ENCODE peak calls at places on chromosomes 13 and 19, in eight cellular contexts. One of them, this sample, is unnamed.

GRCh38 chr19:1063030-1063908 is 3.7 kb upstream of the ARHGAP45 start:
- DNase-seq in H9: no peak
- DNase-seq in mammary epithelial cell: no peak
- DNase-seq in Peyer's patch: no peak
- DNase-seq in astrocyte of the cerebellum: no peak
- DNase-seq in GM12864: peak
- DNase-seq in HFF-Myc: no peak
- DNase-seq in choroid plexus epithelial cell: no peak
- DNase-seq in this sample: peak

GRCh38 chr19:30229524-30230174 is 142.5 kb upstream of the ZNF536 start:
- DNase-seq in mammary epithelial cell: no peak
- DNase-seq in Peyer's patch: no peak
- DNase-seq in choroid plexus epithelial cell: no peak
- DNase-seq in GM12864: no peak
- DNase-seq in astrocyte of the cerebellum: no peak
- DNase-seq in H9: no peak
- DNase-seq in HFF-Myc: no peak
- DNase-seq in this sample: no peak

GRCh38 chr19:3073931-3074595 is 11.8 kb upstream of the TLE5 start:
- DNase-seq in HFF-Myc: no peak
- DNase-seq in astrocyte of the cerebellum: no peak
- DNase-seq in H9: no peak
- DNase-seq in mammary epithelial cell: no peak
- DNase-seq in choroid plexus epithelial cell: peak
- DNase-seq in GM12864: no peak
- DNase-seq in Peyer's patch: peak
- DNase-seq in this sample: peak

GRCh38 chr13:108276060-108276459 is 6.5 kb downstream of the TNFSF13B start:
- DNase-seq in HFF-Myc: no peak
- DNase-seq in mammary epithelial cell: no peak
- DNase-seq in GM12864: no peak
- DNase-seq in choroid plexus epithelial cell: peak
- DNase-seq in astrocyte of the cerebellum: no peak
- DNase-seq in Peyer's patch: no peak
- DNase-seq in H9: no peak
- DNase-seq in this sample: no peak

GRCh38 chr13:28047784-28048388 is 52.5 kb downstream of the FLT3 start:
- DNase-seq in astrocyte of the cerebellum: no peak
- DNase-seq in mammary epithelial cell: peak
- DNase-seq in choroid plexus epithelial cell: peak
- DNase-seq in GM12864: peak
- DNase-seq in Peyer's patch: no peak
- DNase-seq in HFF-Myc: no peak
- DNase-seq in H9: no peak
- DNase-seq in this sample: no peak

GRCh38 chr13:66530158-66530557 is 700.0 kb downstream of the PCDH9 start:
- DNase-seq in choroid plexus epithelial cell: no peak
- DNase-seq in astrocyte of the cerebellum: no peak
- DNase-seq in GM12864: no peak
- DNase-seq in mammary epithelial cell: no peak
- DNase-seq in HFF-Myc: no peak
- DNase-seq in Peyer's patch: no peak
- DNase-seq in H9: no peak
- DNase-seq in this sample: no peak

GRCh38 chr19:52007436-52007804 is 591 bp downstream of the ZNF615 start:
- DNase-seq in Peyer's patch: no peak
- DNase-seq in GM12864: no peak
- DNase-seq in H9: peak
- DNase-seq in HFF-Myc: no peak
- DNase-seq in mammary epithelial cell: no peak
- DNase-seq in choroid plexus epithelial cell: peak
- DNase-seq in astrocyte of the cerebellum: no peak
- DNase-seq in this sample: no peak

GRCh38 chr13:70324519-70324918 is 216.3 kb upstream of the KLHL1 start:
- DNase-seq in GM12864: no peak
- DNase-seq in mammary epithelial cell: no peak
- DNase-seq in HFF-Myc: no peak
- DNase-seq in H9: no peak
- DNase-seq in astrocyte of the cerebellum: no peak
- DNase-seq in choroid plexus epithelial cell: no peak
- DNase-seq in Peyer's patch: no peak
- DNase-seq in this sample: no peak

DNA sequence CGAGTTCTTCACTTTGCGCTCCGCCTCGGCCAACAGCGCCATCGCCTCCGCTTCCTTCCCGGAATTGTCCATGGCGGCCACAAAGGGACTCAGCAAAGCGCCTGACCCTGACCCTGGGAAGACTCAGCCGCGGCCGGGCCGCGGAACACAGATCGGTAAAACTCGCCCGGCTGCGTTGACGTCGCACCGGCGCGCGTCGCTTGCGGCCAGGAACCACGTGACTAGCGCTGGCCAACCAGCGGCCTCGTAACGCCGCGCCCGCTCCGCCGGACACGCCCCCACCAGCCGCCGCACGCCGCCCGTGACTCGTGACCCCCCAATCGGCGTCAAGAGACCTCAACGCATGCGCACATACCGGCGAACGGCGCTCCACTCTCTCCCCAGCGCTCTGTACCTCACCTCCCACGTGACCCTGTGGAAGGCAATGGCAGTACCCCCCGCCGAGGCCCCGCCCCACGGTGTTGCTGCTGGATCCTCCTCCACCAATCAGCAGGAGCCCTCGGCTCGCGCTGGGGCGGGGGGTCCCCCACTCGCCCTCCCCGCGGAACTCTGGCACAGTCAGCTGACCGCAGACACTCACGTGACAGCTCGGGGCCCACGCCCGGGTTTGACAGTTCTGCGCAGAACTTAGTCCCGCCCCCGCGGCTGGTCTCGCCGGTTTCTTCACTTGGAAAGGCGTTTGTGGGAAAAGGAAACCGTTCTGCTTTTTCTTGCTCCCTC is at the start of gene NAPA:
- DNase-seq in Peyer's patch: peak
- DNase-seq in choroid plexus epithelial cell: peak
- DNase-seq in GM12864: peak
- DNase-seq in astrocyte of the cerebellum: peak
- DNase-seq in HFF-Myc: peak
- DNase-seq in mammary epithelial cell: peak
- DNase-seq in H9: peak
- DNase-seq in this sample: peak
- TF ChIP-seq CTCF in Peyer's patch: no peak
- TF ChIP-seq CTCF in choroid plexus epithelial cell: no peak
- TF ChIP-seq CTCF in GM12864: no peak
- TF ChIP-seq CTCF in astrocyte of the cerebellum: no peak
- TF ChIP-seq CTCF in HFF-Myc: no peak
- TF ChIP-seq CTCF in mammary epithelial cell: no peak
- TF ChIP-seq CTCF in H9: no peak
- TF ChIP-seq CTCF in this sample: no peak

DNA sequence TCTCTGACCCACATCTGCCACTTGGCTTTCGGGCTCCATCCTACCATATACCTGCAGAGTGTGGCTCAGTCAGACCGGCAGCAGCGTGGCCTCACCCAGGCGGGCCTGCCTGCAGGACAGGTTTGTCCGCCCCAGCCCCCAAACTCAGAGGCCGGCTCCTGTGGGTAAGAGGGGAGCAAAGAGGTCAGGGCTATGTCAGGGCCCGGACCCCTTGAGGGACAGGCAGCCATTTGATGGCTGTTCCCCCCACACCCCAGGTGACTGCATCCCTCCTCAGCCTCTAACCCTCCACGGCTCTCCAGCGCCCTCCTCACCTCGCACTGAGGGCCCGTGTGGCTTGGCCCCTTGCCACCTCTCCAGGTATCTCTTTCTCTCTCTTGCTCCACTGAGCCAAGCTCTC is 12.3 kb upstream of the ZBTB32 start:
- DNase-seq in HFF-Myc: no peak
- DNase-seq in mammary epithelial cell: no peak
- DNase-seq in H9: no peak
- DNase-seq in Peyer's patch: no peak
- DNase-seq in astrocyte of the cerebellum: no peak
- DNase-seq in choroid plexus epithelial cell: no peak
- DNase-seq in GM12864: no peak
- DNase-seq in this sample: no peak
- TF ChIP-seq CTCF in HFF-Myc: no peak
- TF ChIP-seq CTCF in mammary epithelial cell: no peak
- TF ChIP-seq CTCF in H9: no peak
- TF ChIP-seq CTCF in Peyer's patch: no peak
- TF ChIP-seq CTCF in astrocyte of the cerebellum: no peak
- TF ChIP-seq CTCF in choroid plexus epithelial cell: no peak
- TF ChIP-seq CTCF in GM12864: no peak
- TF ChIP-seq CTCF in this sample: no peak

GRCh38 chr19:40523322-40524047 is 53.2 kb upstream of the SHKBP1 start:
- DNase-seq in Peyer's patch: peak
- DNase-seq in choroid plexus epithelial cell: peak
- DNase-seq in mammary epithelial cell: peak
- DNase-seq in GM12864: peak
- DNase-seq in astrocyte of the cerebellum: no peak
- DNase-seq in HFF-Myc: no peak
- DNase-seq in H9: peak
- DNase-seq in this sample: peak
- TF ChIP-seq CTCF in Peyer's patch: peak
- TF ChIP-seq CTCF in choroid plexus epithelial cell: peak
- TF ChIP-seq CTCF in mammary epithelial cell: peak
- TF ChIP-seq CTCF in GM12864: peak
- TF ChIP-seq CTCF in astrocyte of the cerebellum: peak
- TF ChIP-seq CTCF in HFF-Myc: peak
- TF ChIP-seq CTCF in H9: peak
- TF ChIP-seq CTCF in this sample: peak

GRCh38 chr13:49844191-49844590 is 51.7 kb upstream of the KPNA3 start:
- DNase-seq in H9: no peak
- DNase-seq in HFF-Myc: no peak
- DNase-seq in choroid plexus epithelial cell: no peak
- DNase-seq in mammary epithelial cell: no peak
- DNase-seq in astrocyte of the cerebellum: no peak
- DNase-seq in GM12864: no peak
- DNase-seq in Peyer's patch: no peak
- DNase-seq in this sample: no peak
- TF ChIP-seq CTCF in H9: no peak
- TF ChIP-seq CTCF in HFF-Myc: no peak
- TF ChIP-seq CTCF in choroid plexus epithelial cell: no peak
- TF ChIP-seq CTCF in mammary epithelial cell: no peak
- TF ChIP-seq CTCF in astrocyte of the cerebellum: no peak
- TF ChIP-seq CTCF in GM12864: no peak
- TF ChIP-seq CTCF in Peyer's patch: no peak
- TF ChIP-seq CTCF in this sample: no peak

GRCh38 chr19:41883463-41883820 is 458 bp downstream of the ARHGEF1 start:
- DNase-seq in H9: no peak
- DNase-seq in mammary epithelial cell: no peak
- DNase-seq in GM12864: no peak
- DNase-seq in Peyer's patch: no peak
- DNase-seq in choroid plexus epithelial cell: no peak
- DNase-seq in astrocyte of the cerebellum: no peak
- DNase-seq in HFF-Myc: no peak
- DNase-seq in this sample: no peak

GRCh38 chr19:41886761-41887710 is 4.1 kb downstream of the ARHGEF1 start:
- DNase-seq in mammary epithelial cell: peak
- DNase-seq in HFF-Myc: no peak
- DNase-seq in Peyer's patch: peak
- DNase-seq in GM12864: no peak
- DNase-seq in astrocyte of the cerebellum: no peak
- DNase-seq in choroid plexus epithelial cell: no peak
- DNase-seq in H9: no peak
- DNase-seq in this sample: no peak

GRCh38 chr19:41880329-41880708 is 2.7 kb upstream of the ARHGEF1 start:
- DNase-seq in astrocyte of the cerebellum: no peak
- DNase-seq in Peyer's patch: no peak
- DNase-seq in GM12864: no peak
- DNase-seq in HFF-Myc: no peak
- DNase-seq in H9: no peak
- DNase-seq in choroid plexus epithelial cell: no peak
- DNase-seq in mammary epithelial cell: no peak
- DNase-seq in this sample: no peak

GRCh38 chr19:41882568-41883462 is at the start of gene ARHGEF1:
- DNase-seq in Peyer's patch: peak
- DNase-seq in GM12864: no peak
- DNase-seq in mammary epithelial cell: peak
- DNase-seq in HFF-Myc: no peak
- DNase-seq in H9: no peak
- DNase-seq in choroid plexus epithelial cell: no peak
- DNase-seq in astrocyte of the cerebellum: no peak
- DNase-seq in this sample: peak

DNA sequence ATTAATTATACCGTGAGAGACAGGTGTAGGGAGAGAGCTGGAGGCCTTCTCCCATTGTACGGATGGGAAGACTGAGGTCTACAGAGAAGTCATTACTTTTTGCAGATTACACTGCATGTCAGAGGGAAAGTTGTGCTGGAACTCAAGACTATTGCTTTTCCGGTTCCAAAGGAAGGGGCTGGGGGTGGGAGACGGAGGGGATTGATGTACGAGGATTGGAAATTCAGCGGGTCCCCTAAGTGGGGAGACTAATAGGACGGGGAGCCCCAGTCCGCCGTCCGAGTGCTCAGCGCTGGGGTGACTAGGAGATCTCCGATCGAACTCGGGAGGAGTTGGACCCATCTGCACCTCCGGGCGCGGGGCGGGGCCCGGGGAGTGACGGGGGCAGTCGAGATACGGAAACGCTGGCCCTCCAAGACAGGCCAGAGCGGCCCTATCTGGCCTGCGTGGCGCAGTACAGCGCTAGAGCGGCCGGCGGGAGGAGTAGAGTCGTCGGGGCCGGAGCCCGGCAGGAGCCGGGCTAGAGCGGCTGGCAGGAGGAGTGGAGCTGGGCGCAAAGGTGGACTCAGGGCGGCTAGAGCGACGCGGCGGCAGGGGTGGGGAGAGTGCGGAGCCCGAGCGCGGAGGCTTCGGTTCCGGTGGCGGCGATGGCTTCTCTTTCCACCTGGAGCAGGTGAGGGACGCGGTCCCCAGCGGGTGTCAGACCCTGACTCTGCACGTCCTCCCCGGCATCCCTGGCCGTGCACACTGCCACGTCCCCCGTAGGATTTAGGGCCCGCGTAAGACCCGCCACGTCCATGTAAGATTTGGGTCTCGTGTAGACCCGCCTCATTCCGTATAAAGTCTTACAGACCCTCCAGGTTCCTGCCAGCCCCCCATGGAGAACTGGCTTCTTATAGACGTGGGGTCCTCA is 1.1 kb downstream of the ARHGEF1 start:
- DNase-seq in H9: peak
- DNase-seq in choroid plexus epithelial cell: peak
- DNase-seq in HFF-Myc: peak
- DNase-seq in Peyer's patch: peak
- DNase-seq in GM12864: peak
- DNase-seq in mammary epithelial cell: peak
- DNase-seq in astrocyte of the cerebellum: peak
- DNase-seq in this sample: peak
- TF ChIP-seq CTCF in H9: no peak
- TF ChIP-seq CTCF in choroid plexus epithelial cell: peak
- TF ChIP-seq CTCF in HFF-Myc: no peak
- TF ChIP-seq CTCF in Peyer's patch: peak
- TF ChIP-seq CTCF in GM12864: no peak
- TF ChIP-seq CTCF in mammary epithelial cell: no peak
- TF ChIP-seq CTCF in astrocyte of the cerebellum: peak
- TF ChIP-seq CTCF in this sample: no peak

DNA sequence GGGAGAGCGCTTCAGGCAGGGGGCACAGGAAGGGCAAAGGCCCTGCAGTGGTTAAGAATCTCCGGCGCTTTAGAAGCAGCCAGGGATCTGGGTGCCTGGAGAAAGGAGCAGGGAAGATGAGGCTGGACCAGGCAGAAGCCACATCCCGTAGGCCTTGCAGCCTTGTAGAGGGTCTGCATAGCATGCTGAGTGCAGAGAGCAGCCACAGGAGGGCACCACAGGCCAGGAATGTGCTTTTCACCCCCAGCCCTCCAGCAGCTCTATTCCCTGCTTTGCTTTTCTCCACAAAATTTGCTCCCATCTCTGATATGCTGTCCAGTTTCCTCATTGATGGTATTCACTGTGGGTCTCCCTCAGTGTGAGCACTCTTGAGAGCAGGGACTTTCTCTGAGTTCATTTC is 5.7 kb downstream of the WDR62 start:
- DNase-seq in choroid plexus epithelial cell: peak
- DNase-seq in HFF-Myc: no peak
- DNase-seq in astrocyte of the cerebellum: peak
- DNase-seq in mammary epithelial cell: peak
- DNase-seq in Peyer's patch: peak
- DNase-seq in GM12864: no peak
- DNase-seq in H9: peak
- DNase-seq in this sample: peak
- TF ChIP-seq CTCF in choroid plexus epithelial cell: peak
- TF ChIP-seq CTCF in HFF-Myc: peak
- TF ChIP-seq CTCF in astrocyte of the cerebellum: peak
- TF ChIP-seq CTCF in mammary epithelial cell: peak
- TF ChIP-seq CTCF in Peyer's patch: peak
- TF ChIP-seq CTCF in GM12864: peak
- TF ChIP-seq CTCF in H9: peak
- TF ChIP-seq CTCF in this sample: peak